ENCODE peak calls at places on chromosomes 12 and 14, in ten cellular contexts. T is fibroblast of pulmonary artery; D is AG04450; W is OCI-LY7; S is WERI-Rb-1; Q is GM03348; M is AG09309; Z is activated CD4-positive, alpha-beta T cell treated with anti-CD3 and anti-CD28 coated beads for 48 hours; E is non-pigmented ciliary epithelial cell; A is posterior cingulate gyrus. U is an unnamed sample.
A peak's percentile ranks its signal among the peaks of the same experiment; 100 is the strongest.

GRCh38 chr12:68870443-68870842 is 62.5 kb downstream of the MDM2 start:
- DNase-seq in T (no peak), D (no peak), W (no peak), S (no peak), Q (no peak), M (no peak), Z (no peak), E (no peak), A (no peak), U (no peak)

GRCh38 chr12:79678306-79678705 is 12.5 kb downstream of the PAWR start:
- DNase-seq in T (no peak), D (no peak), W (no peak), S (no peak), Q (no peak), M (no peak), Z (no peak), E (no peak), A (no peak), U (no peak)

GRCh38 chr12:49093746-49094103 is 876 bp downstream of the DHH start:
- DNase-seq in T (no peak), D (no peak), W (no peak), S (peak; percentile 65), Q (no peak), M (no peak), Z (no peak), E (no peak), A (no peak), U (no peak)

GRCh38 chr14:86646688-86647687 is 1117.0 kb downstream of the FLRT2 start:
- DNase-seq in T (peak; percentile 46), D (no peak), W (peak; percentile 23), S (no peak), Q (peak; percentile 9), M (no peak), Z (no peak), E (peak; percentile 9), A (no peak), U (no peak)

GRCh38 chr14:91744068-91744480 is 12.2 kb upstream of the CATSPERB start:
- DNase-seq in T (no peak), D (no peak), W (no peak), S (peak; percentile 12), Q (no peak), M (no peak), Z (peak; percentile 30), E (no peak), A (no peak), U (no peak)

GRCh38 chr12:3204716-3205617 is 127.8 kb downstream of the TSPAN9 start:
- DNase-seq in T (no peak), D (no peak), W (no peak), S (peak; percentile 86), Q (no peak), M (no peak), Z (no peak), E (no peak), A (no peak), U (peak; percentile 44)

GRCh38 chr12:116544656-116545055 is 14.5 kb upstream of the MAP1LC3B2 start:
- DNase-seq in T (no peak), D (no peak), W (no peak), S (no peak), Q (no peak), M (no peak), Z (no peak), E (no peak), A (no peak), U (no peak)

GRCh38 chr12:75863475-75863874 is 168.1 kb downstream of the PHLDA1 start:
- DNase-seq in T (no peak), D (no peak), W (no peak), S (no peak), Q (no peak), M (no peak), Z (no peak), E (no peak), A (no peak), U (no peak)